ENCODE peak calls at places on chromosome 15, in ten cellular contexts. Q is PC-9; B is AG09309; V is breast epithelium; F is ovary; D is dorsolateral prefrontal cortex; M is CD8-positive, alpha-beta T cell; X is HFF-Myc; Y is fibroblast of pulmonary artery; O is IMR-90. U is an unnamed sample.

GRCh38 chr15:29675791-29676301 is 146.4 kb downstream of the TJP1 start:
- DNase-seq in Q (no peak), B (no peak), V (peak), F (no peak), D (no peak), M (no peak), X (no peak), Y (no peak), O (no peak), U (no peak)

GRCh38 chr15:101256756-101257155 is 4.9 kb upstream of the CHSY1 start:
- DNase-seq in Q (no peak), B (no peak), V (no peak), F (no peak), D (no peak), M (no peak), X (no peak), Y (no peak), O (no peak), U (no peak)

GRCh38 chr15:73709671-73710070 is 25.5 kb downstream of the CD276 start:
- DNase-seq in Q (no peak), B (no peak), V (no peak), F (no peak), D (no peak), M (no peak), X (no peak), Y (no peak), O (no peak), U (no peak)

GRCh38 chr15:45084163-45084562 is 29.8 kb downstream of the DUOX2 start:
- DNase-seq in Q (no peak), B (no peak), V (no peak), F (no peak), D (no peak), M (no peak), X (no peak), Y (no peak), O (no peak), U (no peak)

GRCh38 chr15:40912478-40912877 is 16.7 kb upstream of the DLL4 start:
- DNase-seq in Q (no peak), B (no peak), V (no peak), F (no peak), D (no peak), M (no peak), X (no peak), Y (no peak), O (no peak), U (no peak)

GRCh38 chr15:77032052-77032646 is 37.2 kb downstream of the PSTPIP1 start:
- DNase-seq in Q (no peak), B (no peak), V (no peak), F (no peak), D (no peak), M (no peak), X (no peak), Y (no peak), O (no peak), U (no peak)

GRCh38 chr15:75171408-75171807 is 30.3 kb upstream of the C15orf39 start:
- DNase-seq in Q (peak), B (peak), V (no peak), F (no peak), D (no peak), M (no peak), X (peak), Y (peak), O (peak), U (peak)

GRCh38 chr15:90787881-90788280 is 70.7 kb downstream of the BLM start:
- DNase-seq in Q (no peak), B (no peak), V (no peak), F (no peak), D (no peak), M (no peak), X (no peak), Y (peak), O (peak), U (no peak)

GRCh38 chr15:101029971-101030661 is 111.0 kb downstream of the LRRK1 start:
- DNase-seq in Q (no peak), B (no peak), V (no peak), F (no peak), D (no peak), M (no peak), X (no peak), Y (no peak), O (no peak), U (no peak)

GRCh38 chr15:74317820-74318375 is 49.5 kb downstream of the CYP11A1 start:
- DNase-seq in Q (no peak), B (peak), V (peak), F (peak), D (no peak), M (no peak), X (peak), Y (peak), O (peak), U (peak)

GRCh38 chr15:44038801-44039200 is 156.3 kb downstream of the FRMD5 start:
- DNase-seq in Q (no peak), B (no peak), V (no peak), F (no peak), D (no peak), M (no peak), X (no peak), Y (no peak), O (peak), U (peak)

GRCh38 chr15:80494311-80494710 is 90.1 kb downstream of the ARNT2 start:
- DNase-seq in Q (no peak), B (peak), V (no peak), F (no peak), D (no peak), M (no peak), X (no peak), Y (peak), O (peak), U (peak)

GRCh38 chr15:71761649-71762048 is 48.7 kb upstream of the NR2E3 start:
- DNase-seq in Q (peak), B (peak), V (no peak), F (no peak), D (no peak), M (no peak), X (peak), Y (peak), O (peak), U (peak)

GRCh38 chr15:31350771-31351170 is 24.1 kb downstream of the KLF13 start:
- DNase-seq in Q (no peak), B (no peak), V (no peak), F (no peak), D (no peak), M (no peak), X (no peak), Y (no peak), O (no peak), U (no peak)

GRCh38 chr15:31349233-31350141 is 22.9 kb downstream of the KLF13 start:
- DNase-seq in Q (no peak), B (no peak), V (no peak), F (no peak), D (peak), M (no peak), X (no peak), Y (no peak), O (no peak), U (no peak)

GRCh38 chr15:31353931-31354330 is 27.3 kb downstream of the KLF13 start:
- DNase-seq in Q (no peak), B (no peak), V (no peak), F (no peak), D (peak), M (no peak), X (no peak), Y (no peak), O (no peak), U (peak)

GRCh38 chr15:31352283-31352880 is 25.7 kb downstream of the KLF13 start:
- DNase-seq in Q (no peak), B (no peak), V (no peak), F (no peak), D (peak), M (no peak), X (no peak), Y (no peak), O (peak), U (no peak)

GRCh38 chr15:31352911-31353811 is 26.5 kb downstream of the KLF13 start:
- DNase-seq in Q (no peak), B (peak), V (no peak), F (peak), D (peak), M (peak), X (no peak), Y (peak), O (peak), U (peak)
- H3K4me3 ChIP-seq in Q (no peak), B (no peak), V (no peak), F (no peak), D (peak), M (peak), X (no peak), Y (peak), O (no peak), U (no peak)

GRCh38 chr15:50138391-50138790 is 19.4 kb upstream of the ATP8B4 start:
- DNase-seq in Q (no peak), B (no peak), V (no peak), F (no peak), D (no peak), M (no peak), X (no peak), Y (no peak), O (peak), U (peak)

GRCh38 chr15:50140097-50140496 is 21.1 kb upstream of the ATP8B4 start:
- DNase-seq in Q (no peak), B (no peak), V (no peak), F (no peak), D (no peak), M (no peak), X (no peak), Y (no peak), O (peak), U (no peak)

GRCh38 chr15:50135123-50135541 is 16.1 kb upstream of the ATP8B4 start:
- DNase-seq in Q (no peak), B (no peak), V (no peak), F (no peak), D (no peak), M (no peak), X (no peak), Y (no peak), O (peak), U (peak)

GRCh38 chr15:50137330-50137761 is 18.3 kb upstream of the ATP8B4 start:
- DNase-seq in Q (peak), B (peak), V (no peak), F (no peak), D (no peak), M (no peak), X (no peak), Y (peak), O (peak), U (peak)

GRCh38 chr15:50137893-50138292 is 18.9 kb upstream of the ATP8B4 start:
- DNase-seq in Q (no peak), B (no peak), V (no peak), F (no peak), D (no peak), M (no peak), X (no peak), Y (no peak), O (peak), U (no peak)
- TF ChIP-seq CTCF in Q (no peak), B (peak), V (no peak), F (no peak), D (no peak), M (no peak), X (no peak), Y (no peak), O (peak), U (peak)

GRCh38 chr15:95160316-95160715 is 929.0 kb downstream of the MCTP2 start:
- DNase-seq in Q (no peak), B (no peak), V (no peak), F (no peak), D (no peak), M (no peak), X (no peak), Y (no peak), O (no peak), U (no peak)

GRCh38 chr15:95162521-95162920 is 931.2 kb downstream of the MCTP2 start:
- DNase-seq in Q (no peak), B (no peak), V (no peak), F (no peak), D (no peak), M (no peak), X (no peak), Y (no peak), O (no peak), U (no peak)

GRCh38 chr15:95162069-95162468 is 930.7 kb downstream of the MCTP2 start:
- DNase-seq in Q (no peak), B (no peak), V (no peak), F (no peak), D (no peak), M (no peak), X (no peak), Y (no peak), O (peak), U (peak)

DNA sequence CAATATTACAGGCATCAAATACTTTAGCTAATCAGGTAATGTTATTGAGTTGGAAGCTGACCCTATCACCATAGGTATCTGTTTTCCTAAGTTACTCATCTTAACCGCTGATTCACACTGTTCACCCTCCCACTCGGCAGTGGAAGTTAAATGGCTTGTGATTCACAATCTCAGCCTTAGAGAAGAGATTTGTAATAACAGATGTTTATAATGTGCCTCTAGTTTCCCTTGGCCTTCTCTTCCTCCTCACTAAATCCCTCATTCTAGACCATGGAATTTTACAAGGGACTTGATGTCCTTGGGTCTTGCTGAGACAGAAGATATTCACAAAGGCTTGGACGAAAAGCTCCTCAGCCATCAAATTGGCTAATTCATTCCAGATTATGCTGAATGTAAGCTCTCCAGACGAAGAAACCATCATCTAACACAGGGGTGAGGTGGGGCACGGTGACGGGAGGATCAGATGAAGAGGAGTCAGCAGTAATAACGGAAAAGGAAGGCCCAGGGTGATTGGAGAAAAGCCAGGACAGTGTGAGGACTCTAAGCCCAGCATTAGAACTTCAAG is 931.7 kb downstream of the MCTP2 start:
- DNase-seq in Q (no peak), B (peak), V (no peak), F (no peak), D (no peak), M (no peak), X (peak), Y (peak), O (peak), U (peak)
- H3K4me3 ChIP-seq in Q (no peak), B (no peak), V (no peak), F (no peak), D (no peak), M (no peak), X (no peak), Y (no peak), O (no peak), U (no peak)

GRCh38 chr15:78640840-78641733 is at the start of gene CHRNB4:
- DNase-seq in Q (peak), B (no peak), V (no peak), F (no peak), D (no peak), M (peak), X (no peak), Y (peak), O (no peak), U (no peak)
- TF ChIP-seq CTCF in Q (no peak), B (no peak), V (no peak), F (no peak), D (no peak), M (no peak), X (no peak), Y (peak), O (no peak), U (no peak)

GRCh38 chr15:79432345-79433311 is 492 bp downstream of the MINAR1 start:
- DNase-seq in Q (no peak), B (no peak), V (no peak), F (no peak), D (no peak), M (no peak), X (no peak), Y (no peak), O (no peak), U (no peak)
- H3K4me3 ChIP-seq in Q (no peak), B (peak), V (peak), F (no peak), D (peak), M (no peak), X (peak), Y (peak), O (peak), U (peak)

GRCh38 chr15:88878720-88879184 is 16.6 kb downstream of the HAPLN3 start:
- DNase-seq in Q (no peak), B (no peak), V (no peak), F (no peak), D (no peak), M (peak), X (peak), Y (peak), O (peak), U (peak)
- TF ChIP-seq CTCF in Q (peak), B (peak), V (no peak), F (no peak), D (peak), M (peak), X (peak), Y (peak), O (peak), U (peak)

DNA sequence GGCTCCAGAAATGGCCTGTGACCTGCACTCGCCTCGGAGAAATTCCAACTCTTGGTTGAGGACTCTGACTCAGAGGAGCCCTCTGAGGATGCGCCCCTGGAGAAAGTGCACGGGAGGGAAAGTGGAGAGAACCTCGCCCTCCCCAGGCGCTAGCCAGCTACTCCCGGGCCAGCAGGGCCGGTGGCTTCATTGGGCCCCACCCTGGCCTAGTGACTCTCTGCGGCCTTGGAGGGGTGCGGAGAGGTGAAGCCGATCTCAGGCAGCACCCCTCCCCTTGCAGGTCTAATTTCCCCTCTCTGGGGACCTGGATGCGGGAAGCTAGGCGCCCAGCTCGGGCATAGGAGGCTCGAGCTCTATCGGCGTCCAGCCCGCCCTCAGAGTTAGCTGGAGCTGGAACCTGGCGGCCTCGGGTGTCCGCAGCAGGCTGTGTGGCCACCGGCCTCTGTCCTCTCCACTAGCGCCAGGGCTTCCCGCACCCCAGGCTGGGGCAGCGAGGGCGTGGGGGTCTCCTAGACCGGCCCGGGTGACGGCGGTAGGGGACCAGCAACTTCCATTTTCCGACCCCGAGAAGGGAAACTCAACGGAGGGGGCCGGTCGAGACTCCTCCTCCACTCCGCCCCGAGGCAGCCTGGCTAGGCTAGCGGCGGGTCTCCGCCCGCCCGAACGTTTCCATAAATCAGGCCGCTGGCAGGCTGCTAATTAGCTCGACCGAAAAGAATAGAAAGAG is 29.4 kb downstream of the NR2F2 start:
- DNase-seq in Q (no peak), B (no peak), V (no peak), F (peak), D (no peak), M (no peak), X (no peak), Y (no peak), O (no peak), U (peak)
- H3K4me3 ChIP-seq in Q (no peak), B (peak), V (peak), F (peak), D (peak), M (no peak), X (peak), Y (peak), O (peak), U (peak)

U was measured in fibroblast of villous mesenchyme.